ENCODE peak calls at places on chromosomes 13 and 19, in ten cellular contexts. V is Peyer's patch, P is fibroblast of lung, K is ovary, C is endothelial cell of umbilical vein, S is suprapubic skin, U is IMR-90, B is GM06990, N is tibial artery, D is foreskin keratinocyte. Z is an unnamed sample.

GRCh38 chr19:51354742-51355148 is 11.4 kb downstream of the ETFB start:
- DNase-seq in D (no peak), C (no peak), N (no peak), S (no peak), B (no peak), U (peak), V (no peak), K (no peak), P (peak), Z (no peak)

GRCh38 chr13:38462605-38463004 is 113.0 kb downstream of the UFM1 start:
- DNase-seq in U (no peak), D (no peak), C (no peak), S (no peak), B (peak), N (no peak), P (no peak), V (no peak), K (no peak), Z (no peak)

GRCh38 chr19:49875801-49876421 is 1.2 kb downstream of the AKT1S1 start:
- DNase-seq in K (peak), N (peak), S (no peak), P (peak), C (peak), U (peak), V (peak), D (no peak), B (no peak), Z (peak)

GRCh38 chr19:42440357-42441046 is 2.2 kb downstream of the CXCL17 start:
- DNase-seq in U (peak), D (no peak), K (peak), P (peak), V (peak), B (peak), N (peak), S (no peak), C (peak), Z (peak)

GRCh38 chr13:29513981-29514719 is 81.3 kb downstream of the SLC7A1 start:
- DNase-seq in C (peak), N (no peak), S (no peak), U (no peak), P (no peak), B (no peak), D (no peak), V (no peak), K (no peak), Z (no peak)

GRCh38 chr13:30692108-30692507 is 43.2 kb upstream of the ALOX5AP start:
- DNase-seq in N (peak), P (no peak), S (no peak), K (no peak), D (no peak), B (no peak), C (no peak), U (no peak), V (no peak), Z (no peak)

GRCh38 chr19:4108767-4109625 is 14.9 kb downstream of the MAP2K2 start:
- DNase-seq in N (no peak), P (no peak), K (peak), B (peak), S (no peak), D (no peak), U (no peak), C (no peak), V (peak), Z (peak)

GRCh38 chr13:101942038-101942437 is 459.8 kb downstream of the FGF14 start:
- DNase-seq in K (no peak), U (peak), S (no peak), P (peak), D (peak), V (no peak), B (no peak), C (peak), N (no peak), Z (no peak)

GRCh38 chr19:2479556-2480194 is 3.7 kb downstream of the GADD45B start:
- DNase-seq in B (no peak), C (no peak), S (no peak), D (no peak), N (no peak), U (no peak), V (no peak), K (no peak), P (no peak), Z (no peak)

GRCh38 chr13:53342623-53343022 is 314.0 kb downstream of the OLFM4 start:
- DNase-seq in P (no peak), V (no peak), S (no peak), U (no peak), B (no peak), K (no peak), N (no peak), D (no peak), C (no peak), Z (no peak)

GRCh38 chr13:53336441-53337160 is 308.0 kb downstream of the OLFM4 start:
- DNase-seq in K (no peak), N (no peak), D (no peak), B (no peak), P (no peak), V (no peak), C (no peak), U (no peak), S (no peak), Z (no peak)

GRCh38 chr13:53341144-53341510 is 312.5 kb downstream of the OLFM4 start:
- DNase-seq in N (no peak), C (no peak), K (no peak), P (no peak), D (no peak), V (no peak), S (no peak), B (no peak), U (no peak), Z (no peak)

GRCh38 chr13:53340505-53341143 is 312.0 kb downstream of the OLFM4 start:
- DNase-seq in N (no peak), V (no peak), B (no peak), P (no peak), C (no peak), D (no peak), U (no peak), K (no peak), S (no peak), Z (no peak)

DNA sequence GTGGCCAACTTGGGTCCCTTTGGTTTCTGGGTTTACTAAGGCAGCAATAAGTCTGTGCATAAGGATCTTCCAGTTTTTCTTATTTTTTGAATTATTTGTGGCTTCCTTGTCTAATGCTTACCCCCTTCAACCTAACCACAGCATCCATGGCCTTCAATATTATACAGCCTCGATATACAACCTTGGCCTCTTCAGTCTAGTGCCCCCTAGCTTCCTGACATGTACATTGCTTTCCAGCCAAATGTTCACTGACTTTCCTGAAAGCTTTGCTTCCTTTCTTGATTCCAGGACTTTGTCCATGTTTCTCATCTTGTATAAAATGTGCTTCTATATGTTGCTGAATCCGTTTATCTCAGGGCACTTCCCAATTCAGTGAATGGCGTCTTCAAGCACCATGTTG is 310.1 kb downstream of the OLFM4 start:
- DNase-seq in B (no peak), C (no peak), U (no peak), P (no peak), N (no peak), K (no peak), V (no peak), D (no peak), S (no peak), Z (no peak)
- TF ChIP-seq CTCF in B (no peak), C (no peak), U (no peak), P (no peak), N (no peak), K (no peak), V (no peak), D (no peak), S (no peak), Z (no peak)

GRCh38 chr13:47281981-47282380 is 385.1 kb upstream of the HTR2A start:
- DNase-seq in K (no peak), U (no peak), B (no peak), V (no peak), S (no peak), C (no peak), D (no peak), N (no peak), P (no peak), Z (no peak)
- TF ChIP-seq CTCF in K (no peak), U (no peak), B (no peak), V (no peak), S (no peak), C (no peak), D (no peak), N (no peak), P (no peak), Z (no peak)

GRCh38 chr19:33306853-33307792 is 4.8 kb upstream of the CEBPA start:
- DNase-seq in D (no peak), N (no peak), V (no peak), P (no peak), U (no peak), S (no peak), C (no peak), B (no peak), K (no peak), Z (no peak)

GRCh38 chr19:33310606-33311325 is 8.4 kb upstream of the CEBPA start:
- DNase-seq in V (no peak), B (no peak), P (no peak), N (no peak), C (no peak), S (no peak), D (no peak), U (no peak), K (no peak), Z (no peak)

GRCh38 chr19:33309826-33310225 is 7.5 kb upstream of the CEBPA start:
- DNase-seq in U (no peak), P (no peak), K (no peak), B (no peak), N (no peak), D (no peak), C (no peak), V (no peak), S (no peak), Z (no peak)

GRCh38 chr19:33312065-33312464 is 9.7 kb upstream of the CEBPA start:
- DNase-seq in S (no peak), K (no peak), D (no peak), C (no peak), B (no peak), N (no peak), V (no peak), U (no peak), P (no peak), Z (no peak)

GRCh38 chr19:33311326-33311682 is 9.0 kb upstream of the CEBPA start:
- DNase-seq in P (no peak), B (no peak), C (no peak), V (no peak), D (no peak), S (no peak), U (no peak), K (no peak), N (no peak), Z (peak)
- TF ChIP-seq CTCF in P (no peak), B (peak), C (no peak), V (no peak), D (peak), S (no peak), U (no peak), K (no peak), N (no peak), Z (peak)

DNA sequence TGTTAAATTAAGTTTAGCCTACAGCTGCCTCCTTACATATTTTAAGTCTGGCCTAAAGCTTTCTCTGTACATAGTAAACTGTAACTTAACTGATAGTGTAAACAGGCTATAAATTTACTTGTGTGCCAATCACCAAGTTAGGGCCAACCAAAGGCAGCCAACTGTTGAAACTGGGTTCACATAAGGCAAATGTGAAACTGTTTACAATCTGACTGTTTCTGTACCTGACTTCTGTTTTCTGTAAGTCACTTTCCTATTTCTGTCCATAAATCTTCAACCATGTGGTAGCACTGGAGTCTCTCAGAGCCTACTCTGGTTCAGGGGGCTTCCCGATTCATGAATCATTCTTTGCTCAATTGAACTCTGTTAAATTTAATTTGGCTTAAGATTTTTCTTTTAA is 103.1 kb downstream of the RAP2A start:
- DNase-seq in S (no peak), N (no peak), D (no peak), V (no peak), U (no peak), C (no peak), B (peak), P (no peak), K (no peak), Z (no peak)
- TF ChIP-seq CTCF in S (no peak), N (no peak), D (no peak), V (no peak), U (no peak), C (no peak), B (no peak), P (no peak), K (no peak), Z (no peak)

DNA sequence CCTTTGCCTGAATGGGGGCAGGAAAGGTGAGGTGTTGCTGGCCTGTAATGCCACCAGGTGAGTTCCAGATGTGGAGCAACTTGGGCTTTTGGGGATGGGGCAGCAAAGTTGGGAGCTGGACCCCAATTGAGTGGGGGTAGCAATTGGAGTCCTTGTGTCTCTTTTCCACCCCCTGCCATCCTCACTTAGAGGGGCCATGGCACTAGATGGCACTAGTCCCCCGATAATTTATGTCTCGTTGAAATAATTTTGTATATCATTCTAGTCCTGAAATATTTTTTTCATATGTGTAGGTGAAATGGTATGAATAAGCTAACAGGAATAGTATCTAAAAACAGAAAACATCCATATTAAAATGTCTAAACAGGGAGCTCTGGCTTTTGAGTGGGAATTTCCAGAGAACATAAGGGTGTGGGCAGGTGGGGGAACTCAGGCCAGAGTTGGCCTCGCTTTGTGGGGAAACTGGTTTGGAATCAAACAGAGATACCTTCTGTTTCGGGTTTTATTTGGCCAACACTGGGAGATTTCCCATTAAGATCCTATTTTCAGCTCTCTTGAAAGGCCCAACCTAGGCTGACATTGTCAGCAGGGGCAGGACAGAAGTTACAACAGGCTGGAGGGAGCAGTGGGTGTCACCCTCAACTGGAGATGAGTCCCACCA is 3.4 kb downstream of the ZNF576 start:
- DNase-seq in D (no peak), S (no peak), V (no peak), P (no peak), B (no peak), U (no peak), C (no peak), N (no peak), K (no peak), Z (no peak)
- TF ChIP-seq CTCF in D (no peak), S (no peak), V (no peak), P (no peak), B (no peak), U (no peak), C (no peak), N (no peak), K (no peak), Z (no peak)

GRCh38 chr19:48168689-48169088 is 1.5 kb downstream of the LIG1 start:
- DNase-seq in V (no peak), K (no peak), B (no peak), P (no peak), U (no peak), C (no peak), S (no peak), N (no peak), D (no peak), Z (no peak)

GRCh38 chr19:48171584-48172170 is 1.2 kb downstream of the ZSWIM9 start:
- DNase-seq in C (no peak), B (no peak), V (no peak), N (no peak), D (no peak), P (no peak), U (no peak), K (no peak), S (no peak), Z (no peak)

GRCh38 chr19:48170817-48171347 is 402 bp downstream of the ZSWIM9 start:
- DNase-seq in D (no peak), B (no peak), U (no peak), V (no peak), S (no peak), N (no peak), P (no peak), C (no peak), K (no peak), Z (no peak)

GRCh38 chr19:48169974-48170803 is at the start of the genes LIG1 and ZSWIM9:
- DNase-seq in D (peak), V (peak), P (peak), C (peak), K (peak), S (peak), U (peak), B (peak), N (peak), Z (peak)

DNA sequence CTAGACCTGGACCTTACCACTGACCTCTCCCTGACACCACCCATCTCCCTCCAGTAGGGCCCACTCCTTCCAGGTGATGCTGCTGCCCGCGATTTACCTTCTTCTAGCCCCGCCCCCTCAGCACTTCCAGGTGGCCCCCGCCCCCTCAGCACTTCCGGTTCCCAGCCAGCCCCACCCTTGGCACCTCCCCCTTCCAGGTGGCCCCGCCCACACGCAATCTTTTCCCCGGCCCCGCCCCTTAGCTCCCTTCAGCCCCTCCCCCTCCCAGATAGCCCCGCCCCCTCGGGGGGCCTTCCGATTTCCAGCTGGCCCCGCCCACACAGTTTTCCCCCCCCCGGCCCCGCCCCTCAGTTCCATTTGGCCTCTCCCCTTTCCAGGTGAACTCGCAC is 565 bp downstream of the LIG1 start:
- DNase-seq in N (peak), U (peak), B (no peak), C (no peak), K (peak), V (peak), D (no peak), S (peak), P (peak), Z (peak)
- TF ChIP-seq CTCF in N (no peak), U (no peak), B (no peak), C (no peak), K (no peak), V (no peak), D (no peak), S (no peak), P (no peak), Z (no peak)

GRCh38 chr13:60623131-60623530 is 226.1 kb downstream of the TDRD3 start:
- DNase-seq in K (no peak), U (no peak), V (no peak), C (no peak), B (no peak), P (no peak), S (no peak), D (peak), N (no peak), Z (no peak)

GRCh38 chr13:60619461-60619860 is 222.4 kb downstream of the TDRD3 start:
- DNase-seq in D (no peak), U (no peak), S (no peak), C (no peak), N (no peak), K (no peak), P (no peak), B (no peak), V (no peak), Z (no peak)

GRCh38 chr13:60613080-60613479 is 216.1 kb downstream of the TDRD3 start:
- DNase-seq in N (no peak), C (no peak), D (no peak), B (no peak), S (no peak), U (no peak), K (no peak), P (no peak), V (no peak), Z (no peak)

GRCh38 chr13:60620611-60621395 is 223.8 kb downstream of the TDRD3 start:
- DNase-seq in C (no peak), K (no peak), B (no peak), S (no peak), D (no peak), V (no peak), U (no peak), P (no peak), N (no peak), Z (no peak)

DNA sequence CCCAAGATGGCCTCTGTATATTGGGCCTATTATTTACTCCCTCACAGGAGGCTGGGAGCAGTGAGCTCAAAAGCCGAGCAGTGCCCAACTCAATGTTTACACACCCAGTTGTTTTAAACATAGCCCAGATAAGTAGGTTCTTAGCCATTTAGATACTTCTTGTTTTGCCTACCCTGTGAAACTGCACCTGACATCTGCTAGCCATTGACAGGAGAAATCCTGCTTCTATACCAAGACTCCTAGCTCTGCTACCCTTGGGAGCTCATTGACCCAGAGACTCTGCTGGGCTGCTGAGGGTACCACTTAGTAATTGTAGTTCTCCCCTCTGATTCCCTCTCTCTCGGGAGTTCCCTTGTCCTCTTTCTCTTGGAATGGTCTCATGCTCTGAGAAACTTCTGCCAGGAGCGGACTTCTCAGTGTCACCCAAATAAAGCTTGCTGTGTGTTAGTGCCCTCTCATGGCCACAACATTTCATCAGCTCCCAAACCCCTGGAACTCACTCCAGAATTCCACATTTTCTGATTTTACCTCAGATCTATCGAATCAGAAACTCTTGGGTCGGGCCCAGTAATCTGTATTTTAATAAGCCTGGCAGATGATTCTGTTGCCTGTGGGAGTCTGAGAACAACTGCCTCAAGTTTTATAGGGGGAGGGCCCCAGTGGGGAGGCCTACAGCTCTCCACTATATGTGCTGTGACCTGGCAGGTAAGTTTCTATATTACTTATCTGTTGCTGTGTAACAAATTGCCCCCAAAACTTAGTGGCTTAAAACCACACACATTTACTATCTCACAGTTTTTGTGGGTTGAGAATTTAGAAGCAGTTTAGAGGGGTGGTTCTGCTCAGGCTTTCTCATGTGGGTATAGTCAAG is 221.1 kb downstream of the TDRD3 start:
- DNase-seq in U (peak), B (no peak), N (no peak), K (no peak), P (peak), V (no peak), D (no peak), S (no peak), C (peak), Z (no peak)
- TF ChIP-seq CTCF in U (peak), B (no peak), N (peak), K (no peak), P (peak), V (no peak), D (peak), S (no peak), C (peak), Z (no peak)

GRCh38 chr19:13960863-13961784 is 8.8 kb downstream of the DCAF15 start:
- DNase-seq in B (no peak), P (no peak), D (no peak), N (no peak), S (no peak), K (no peak), U (no peak), V (no peak), C (no peak), Z (no peak)
- TF ChIP-seq CTCF in B (no peak), P (no peak), D (peak), N (no peak), S (no peak), K (no peak), U (no peak), V (no peak), C (no peak), Z (no peak)

Z was measured in GM10248.